ENCODE peak calls at places on chromosome 2, in nine cellular contexts. K is AG08396; H is T-cell; C is fibroblast of the conjunctiva; O is ELF-1; U is MM.1S; N is stimulated activated CD4-positive, alpha-beta T cell treated with anti-CD3 and anti-CD28 coated beads, Interleukin-12 subunit alpha, Interleukin-12 subunit beta, amount 100 ng/mL, for 4 hours; Y is lung microvascular endothelial cell; Z is LHCN-M2. P is an unnamed sample.

GRCh38 chr2:120463527-120463926 is 117.6 kb downstream of the INHBB start:
- DNase-seq in Y (no peak), H (no peak), Z (no peak), C (no peak), O (no peak), U (no peak), K (no peak), N (no peak), P (no peak)

GRCh38 chr2:11955314-11955713 is 208.9 kb downstream of the LPIN1 start:
- DNase-seq in K (no peak), C (peak), H (no peak), O (no peak), U (no peak), Y (no peak), Z (peak), N (no peak), P (no peak)

GRCh38 chr2:41989503-41990180 is 58.2 kb upstream of the PKDCC start:
- DNase-seq in U (no peak), Z (no peak), C (no peak), Y (no peak), H (no peak), O (peak), K (no peak), N (no peak), P (no peak)

GRCh38 chr2:29372185-29372584 is 257.0 kb downstream of the CLIP4 start:
- DNase-seq in Z (no peak), K (no peak), H (no peak), N (no peak), Y (no peak), U (no peak), C (no peak), O (no peak), P (peak)

GRCh38 chr2:240325654-240326031 is 109.8 kb upstream of the GPC1 start:
- DNase-seq in K (no peak), Y (peak), N (no peak), H (no peak), Z (no peak), C (no peak), O (no peak), U (no peak), P (peak)

GRCh38 chr2:194166818-194167217 is 1490.2 kb upstream of the SLC39A10 start:
- DNase-seq in H (no peak), O (no peak), Z (peak), C (peak), K (no peak), N (no peak), U (peak), Y (peak), P (peak)

GRCh38 chr2:199070550-199070949 is 387.2 kb downstream of the SATB2 start:
- DNase-seq in H (no peak), Z (no peak), Y (no peak), C (no peak), O (no peak), N (no peak), K (no peak), U (no peak), P (no peak)

GRCh38 chr2:113887393-113887792 is 2.5 kb upstream of the ACTR3 start:
- DNase-seq in K (no peak), H (no peak), U (peak), C (no peak), Y (no peak), Z (no peak), O (no peak), N (no peak), P (no peak)

GRCh38 chr2:118810766-118811165 is 36.7 kb downstream of the EN1 start:
- DNase-seq in K (no peak), U (no peak), N (no peak), C (no peak), Z (no peak), Y (no peak), O (peak), H (no peak), P (no peak)

GRCh38 chr2:9336534-9337354 is 86.6 kb downstream of the ITGB1BP1 start:
- DNase-seq in N (no peak), H (no peak), Y (peak), U (no peak), K (peak), O (no peak), C (peak), Z (peak), P (peak)

GRCh38 chr2:220279840-220280239 is 652.4 kb downstream of the SLC4A3 start:
- DNase-seq in Z (peak), Y (no peak), O (no peak), C (no peak), H (no peak), U (no peak), K (no peak), N (no peak), P (no peak)

GRCh38 chr2:65507102-65508069 is 75.0 kb upstream of the SPRED2 start:
- DNase-seq in Z (no peak), U (no peak), H (no peak), N (no peak), C (no peak), O (no peak), K (no peak), Y (no peak), P (no peak)

GRCh38 chr2:147844691-147845607 is at the start of gene ACVR2A:
- DNase-seq in Z (peak), Y (peak), K (peak), N (peak), H (peak), U (peak), C (no peak), O (peak), P (peak)

GRCh38 chr2:211114826-211115450 is 558.5 kb downstream of the CPS1 start:
- DNase-seq in U (no peak), C (no peak), N (no peak), K (no peak), Z (peak), O (no peak), Y (no peak), H (no peak), P (no peak)

GRCh38 chr2:28906376-28906775 is 11.9 kb downstream of the WDR43 start:
- DNase-seq in K (no peak), Y (peak), O (no peak), N (no peak), Z (no peak), H (no peak), U (no peak), C (no peak), P (no peak)